ENCODE peak calls at places on chromosomes 1 and 21, in nine cellular contexts. F is H9; A is aorta; Q is right cardiac atrium; I is CD8-positive, alpha-beta T cell; O is ovary; M is CD4-positive, alpha-beta memory T cell; Z is PC-3; N is GM12878. S is an unnamed sample.

GRCh38 chr1:46205794-46206193 is 2.7 kb downstream of the LURAP1 start:
- DNase-seq in A (no peak), I (no peak), N (no peak), Q (no peak), F (no peak), M (no peak), Z (no peak), O (no peak), S (no peak)

GRCh38 chr1:31562707-31563360 is 13.5 kb upstream of the TINAGL1 start:
- DNase-seq in O (no peak), Z (peak), I (no peak), N (no peak), Q (no peak), A (no peak), M (no peak), F (peak), S (no peak)

GRCh38 chr1:65177457-65177856 is 29.5 kb downstream of the AK4 start:
- DNase-seq in A (no peak), N (no peak), I (no peak), M (no peak), F (no peak), Z (peak), O (no peak), Q (no peak), S (no peak)

GRCh38 chr21:32457962-32458361 is 45.5 kb downstream of the EVA1C start:
- DNase-seq in Z (no peak), O (no peak), Q (no peak), N (no peak), I (no peak), M (no peak), A (no peak), F (no peak), S (no peak)

GRCh38 chr1:10906866-10907519 is 105.5 kb upstream of the TARDBP start:
- DNase-seq in O (no peak), I (no peak), F (no peak), Z (no peak), A (no peak), M (no peak), Q (no peak), N (no peak), S (no peak)

GRCh38 chr1:28516518-28516956 is 10.7 kb downstream of the RCC1 start:
- DNase-seq in M (no peak), I (no peak), A (no peak), F (no peak), Z (no peak), Q (no peak), N (no peak), O (no peak), S (peak)

GRCh38 chr1:29921741-29922140 is 685.4 kb downstream of the PTPRU start:
- DNase-seq in O (no peak), N (no peak), A (no peak), I (no peak), F (no peak), Q (no peak), Z (no peak), M (no peak), S (no peak)

GRCh38 chr1:81801032-81801833 is 499 bp downstream of the ADGRL2 start:
- DNase-seq in Q (peak), A (peak), Z (peak), O (peak), N (no peak), F (peak), M (no peak), I (no peak), S (peak)

GRCh38 chr1:202170726-202171125 is 10.3 kb upstream of the PTPN7 start:
- DNase-seq in I (no peak), Z (no peak), A (no peak), F (no peak), O (no peak), Q (no peak), N (no peak), M (no peak), S (no peak)

GRCh38 chr1:224513787-224514209 is 79.2 kb upstream of the WDR26 start:
- DNase-seq in A (peak), N (no peak), Z (peak), M (peak), O (peak), I (peak), F (peak), Q (peak), S (peak)

GRCh38 chr21:28410264-28410663 is 582.4 kb downstream of the LTN1 start:
- DNase-seq in I (no peak), Z (no peak), F (no peak), A (no peak), M (no peak), O (no peak), N (no peak), Q (no peak), S (no peak)

GRCh38 chr1:19436716-19437476 is 48.4 kb downstream of the CAPZB start:
- DNase-seq in Q (peak), F (no peak), Z (peak), A (peak), M (no peak), I (no peak), N (no peak), O (peak), S (no peak)

GRCh38 chr1:96865731-96866684 is 144.4 kb downstream of the PTBP2 start:
- DNase-seq in A (no peak), Z (peak), O (no peak), I (no peak), N (no peak), M (no peak), F (no peak), Q (no peak), S (peak)

GRCh38 chr1:226979115-226979516 is 39.0 kb downstream of the COQ8A start:
- DNase-seq in M (no peak), Z (no peak), Q (no peak), A (no peak), F (peak), I (no peak), O (no peak), N (no peak), S (no peak)

GRCh38 chr1:51283977-51284376 is 46.4 kb downstream of the TTC39A start:
- DNase-seq in A (no peak), O (no peak), M (no peak), F (no peak), N (no peak), I (no peak), Q (no peak), Z (no peak), S (no peak)

GRCh38 chr1:186102107-186102506 is 272.9 kb downstream of the TPR start:
- DNase-seq in M (no peak), N (no peak), A (no peak), I (no peak), O (no peak), Q (no peak), F (no peak), Z (no peak), S (no peak)

GRCh38 chr1:186102559-186103148 is 272.4 kb downstream of the TPR start:
- DNase-seq in M (no peak), O (no peak), I (no peak), A (peak), Z (peak), Q (peak), N (no peak), F (no peak), S (peak)

GRCh38 chr1:186099362-186100064 is 275.5 kb downstream of the TPR start:
- DNase-seq in I (no peak), Z (no peak), O (no peak), A (no peak), N (no peak), M (no peak), Q (no peak), F (no peak), S (no peak)

GRCh38 chr1:186104459-186104858 is 270.6 kb downstream of the TPR start:
- DNase-seq in M (no peak), I (no peak), F (no peak), Z (no peak), N (no peak), O (no peak), Q (no peak), A (no peak), S (no peak)
- H3K27ac ChIP-seq in M (no peak), I (no peak), F (no peak), Z (no peak), N (no peak), O (no peak), Q (no peak), A (peak), S (no peak)

GRCh38 chr21:42118901-42119300 is 47.8 kb downstream of the UMODL1 start:
- DNase-seq in F (no peak), Q (no peak), A (peak), O (no peak), N (no peak), I (no peak), Z (no peak), M (no peak), S (no peak)

GRCh38 chr21:42115136-42115683 is 44.1 kb downstream of the UMODL1 start:
- DNase-seq in M (no peak), Z (no peak), O (no peak), Q (no peak), F (no peak), A (peak), N (no peak), I (no peak), S (no peak)

GRCh38 chr21:42114646-42115045 is 43.5 kb downstream of the UMODL1 start:
- DNase-seq in Z (no peak), Q (no peak), O (no peak), N (no peak), A (peak), I (no peak), F (no peak), M (no peak), S (no peak)

GRCh38 chr21:42118121-42118795 is 47.1 kb downstream of the UMODL1 start:
- DNase-seq in Z (no peak), I (no peak), A (no peak), Q (no peak), F (no peak), M (no peak), N (no peak), O (no peak), S (no peak)

GRCh38 chr21:42117229-42118048 is 46.3 kb downstream of the UMODL1 start:
- DNase-seq in A (peak), Q (peak), F (peak), I (peak), Z (peak), N (peak), M (peak), O (peak), S (peak)
- H3K27ac ChIP-seq in A (no peak), Q (no peak), F (no peak), I (no peak), Z (peak), N (peak), M (no peak), O (no peak), S (no peak)

GRCh38 chr1:184506501-184506900 is 119.7 kb downstream of the C1orf21 start:
- DNase-seq in I (no peak), A (no peak), O (no peak), Z (no peak), N (no peak), Q (no peak), M (no peak), F (no peak), S (no peak)

GRCh38 chr1:184502154-184502553 is 115.3 kb downstream of the C1orf21 start:
- DNase-seq in A (no peak), Z (no peak), F (no peak), M (no peak), I (no peak), Q (no peak), N (no peak), O (no peak), S (no peak)

GRCh38 chr1:184503221-184503749 is 116.5 kb downstream of the C1orf21 start:
- DNase-seq in Q (no peak), O (no peak), M (no peak), N (no peak), I (no peak), F (no peak), A (no peak), Z (no peak), S (no peak)

GRCh38 chr1:184504695-184505338 is 118.0 kb downstream of the C1orf21 start:
- DNase-seq in M (no peak), Q (no peak), I (no peak), Z (no peak), A (no peak), O (no peak), F (no peak), N (no peak), S (no peak)

GRCh38 chr1:184504012-184504694 is 117.3 kb downstream of the C1orf21 start:
- DNase-seq in N (no peak), O (no peak), M (no peak), Q (no peak), F (no peak), I (no peak), A (no peak), Z (no peak), S (no peak)
- H3K27ac ChIP-seq in N (no peak), O (no peak), M (no peak), Q (peak), F (no peak), I (no peak), A (no peak), Z (no peak), S (no peak)

DNA sequence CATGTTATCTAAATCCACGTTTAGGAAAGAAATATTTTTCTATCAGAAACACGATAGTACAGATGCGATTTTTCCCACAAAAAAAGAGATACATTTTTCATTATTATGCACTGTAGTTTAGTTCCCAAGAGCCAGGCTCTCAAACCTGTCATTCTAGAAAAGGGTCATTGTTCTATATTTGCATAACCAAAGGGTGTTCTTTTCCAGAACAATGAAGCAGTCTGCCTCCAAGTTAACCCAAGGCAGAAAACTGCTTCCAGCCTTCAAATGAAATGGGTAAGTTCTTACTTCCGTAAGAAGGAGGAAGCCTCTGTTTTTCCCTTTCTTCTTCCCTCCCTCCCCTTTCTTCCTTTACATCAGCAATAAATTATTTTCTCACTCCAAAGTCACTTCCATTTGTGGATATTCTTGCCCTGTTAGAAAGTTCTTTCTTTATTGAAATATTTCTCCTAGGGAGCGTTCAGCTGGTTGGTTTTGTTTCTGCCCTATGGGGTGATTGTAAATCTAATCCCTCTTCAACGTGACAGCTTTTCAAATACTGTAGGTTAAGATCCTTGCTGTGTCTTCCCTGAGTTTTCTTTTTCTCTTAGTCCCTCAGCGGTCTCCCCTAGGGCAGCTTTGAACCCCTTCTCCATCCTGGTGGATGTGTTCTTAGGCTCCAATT is 77.3 kb upstream of the PTGFRN start:
- DNase-seq in Z (no peak), F (no peak), M (no peak), I (no peak), N (no peak), A (no peak), O (no peak), Q (no peak), S (no peak)
- H3K27ac ChIP-seq in Z (no peak), F (no peak), M (no peak), I (no peak), N (no peak), A (no peak), O (no peak), Q (no peak), S (no peak)

GRCh38 chr1:66478116-66478515 is 55.8 kb upstream of the SGIP1 start:
- DNase-seq in N (no peak), Z (peak), I (no peak), M (no peak), O (no peak), F (no peak), A (no peak), Q (no peak), S (peak)
- H3K27ac ChIP-seq in N (no peak), Z (peak), I (no peak), M (no peak), O (no peak), F (no peak), A (no peak), Q (no peak), S (no peak)

DNA sequence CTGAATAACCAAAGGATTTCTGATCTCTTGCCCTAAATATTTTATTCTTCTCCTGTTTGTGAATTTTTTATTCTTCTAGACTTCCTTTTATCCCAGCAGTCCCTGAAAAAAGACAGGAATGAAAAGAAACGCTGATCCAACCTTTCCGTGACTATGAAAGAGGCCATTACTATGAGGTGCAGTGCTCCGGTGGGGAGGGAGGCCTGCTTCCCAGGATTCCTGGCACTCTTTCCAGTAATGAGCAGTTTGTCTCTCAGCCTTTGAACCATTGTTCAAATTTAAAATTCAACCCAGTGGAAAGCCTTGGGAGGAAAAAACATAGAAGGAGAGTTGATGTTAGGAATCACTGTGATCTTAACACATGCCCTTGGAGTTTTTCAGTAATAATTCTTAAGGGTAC is 5.9 kb downstream of the IER5 start:
- DNase-seq in Q (no peak), O (no peak), Z (no peak), N (no peak), I (no peak), A (no peak), F (no peak), M (no peak), S (no peak)
- H3K27ac ChIP-seq in Q (no peak), O (no peak), Z (no peak), N (no peak), I (no peak), A (peak), F (no peak), M (no peak), S (peak)

DNA sequence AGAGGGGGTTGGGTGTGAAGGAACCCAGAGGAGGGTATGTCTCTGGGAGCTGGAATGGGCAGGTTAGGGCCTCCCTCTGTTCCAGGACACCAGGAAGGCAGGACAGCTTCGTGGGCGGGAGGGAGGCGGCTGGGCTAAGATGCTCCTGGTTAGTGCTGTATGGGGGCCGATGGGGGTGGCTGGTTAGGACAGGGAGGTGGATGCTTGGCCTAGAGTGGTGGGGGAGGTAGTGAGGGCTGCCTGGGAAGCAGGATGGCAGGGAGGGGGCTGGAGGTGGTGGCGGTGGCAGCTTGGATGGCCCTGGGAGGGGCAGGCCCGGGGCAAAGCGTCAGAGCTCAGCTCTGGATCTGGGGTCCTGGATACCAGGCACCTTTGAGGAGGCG is 6.2 kb upstream of the MMP23B start:
- DNase-seq in Z (no peak), F (peak), Q (no peak), A (peak), N (no peak), I (no peak), M (peak), O (no peak), S (no peak)
- H3K27ac ChIP-seq in Z (no peak), F (no peak), Q (no peak), A (no peak), N (no peak), I (no peak), M (no peak), O (no peak), S (no peak)

GRCh38 chr1:42618866-42619265 is 39.4 kb upstream of the PPIH start:
- DNase-seq in M (no peak), F (no peak), O (no peak), Z (no peak), A (no peak), Q (no peak), I (no peak), N (no peak), S (no peak)
- H3K27ac ChIP-seq in M (no peak), F (no peak), O (no peak), Z (no peak), A (no peak), Q (no peak), I (no peak), N (no peak), S (no peak)

GRCh38 chr21:33496345-33496744 is 4.8 kb upstream of the DNAJC28 start:
- DNase-seq in O (no peak), Q (no peak), N (no peak), F (peak), A (no peak), I (no peak), M (no peak), Z (no peak), S (no peak)
- H3K27ac ChIP-seq in O (no peak), Q (no peak), N (no peak), F (no peak), A (no peak), I (no peak), M (no peak), Z (no peak), S (no peak)